ENCODE peak calls at places on chromosomes 5 and 9, in six cellular contexts. I, B, K, J, Q and W are unnamed samples.

GRCh38 chr5:107618233-107618632 is 52.5 kb downstream of the EFNA5 start:
- DNase-seq in I (no peak), B (no peak), K (no peak), J (no peak), Q (no peak), W (no peak)

GRCh38 chr9:129143461-129143927 is 32.3 kb downstream of the PTPA start:
- DNase-seq in I (no peak), B (no peak), K (peak; percentile 63), J (peak; percentile 48), Q (no peak), W (no peak)

GRCh38 chr5:94375801-94376200 is 242.6 kb downstream of the KIAA0825 start:
- DNase-seq in I (no peak), B (no peak), K (no peak), J (no peak), Q (no peak), W (no peak)

GRCh38 chr9:122213589-122214413 is 15.0 kb downstream of the LHX6 start:
- DNase-seq in I (no peak), B (peak; percentile 78), K (peak; percentile 96), J (peak; percentile 83), Q (peak; percentile 97), W (peak; percentile 71)

GRCh38 chr9:78927099-78927940 is 630.4 kb downstream of the PSAT1 start:
- DNase-seq in I (no peak), B (no peak), K (no peak), J (no peak), Q (no peak), W (no peak)

GRCh38 chr5:10481241-10481932 is 39.7 kb downstream of the ROPN1L start:
- DNase-seq in I (no peak), B (no peak), K (no peak), J (peak; percentile 53), Q (no peak), W (no peak)

GRCh38 chr5:24110019-24110615 is 534.7 kb downstream of the CDH10 start:
- DNase-seq in I (no peak), B (no peak), K (peak; percentile 3), J (peak; percentile 2), Q (no peak), W (no peak)

GRCh38 chr5:133816791-133817190 is 151.6 kb downstream of the C5orf15 start:
- DNase-seq in I (no peak), B (no peak), K (no peak), J (no peak), Q (no peak), W (no peak)

GRCh38 chr5:21802100-21802499 is 1051.0 kb downstream of the CDH12 start:
- DNase-seq in I (no peak), B (no peak), K (no peak), J (no peak), Q (no peak), W (no peak)

GRCh38 chr5:96256795-96257470 is 176.1 kb downstream of the PCSK1 start:
- DNase-seq in I (no peak), B (no peak), K (peak; percentile 47), J (no peak), Q (no peak), W (no peak)

GRCh38 chr9:8800196-8800595 is 1000.6 kb upstream of the DMAC1 start:
- DNase-seq in I (no peak), B (no peak), K (no peak), J (no peak), Q (no peak), W (no peak)

GRCh38 chr9:87194471-87194870 is 247.2 kb upstream of the GAS1 start:
- DNase-seq in I (no peak), B (no peak), K (no peak), J (no peak), Q (no peak), W (no peak)

GRCh38 chr5:14265574-14265973 is 122.4 kb downstream of the TRIO start:
- DNase-seq in I (no peak), B (no peak), K (no peak), J (peak; percentile 53), Q (no peak), W (no peak)

GRCh38 chr9:88781500-88782391 is 209.5 kb upstream of the S1PR3 start:
- DNase-seq in I (no peak), B (no peak), K (peak; percentile 87), J (peak; percentile 23), Q (no peak), W (no peak)

GRCh38 chr5:152824316-152824715 is 419.2 kb upstream of the NMUR2 start:
- DNase-seq in I (no peak), B (no peak), K (no peak), J (no peak), Q (no peak), W (no peak)

GRCh38 chr5:80961376-80962281 is 1.5 kb downstream of the RASGRF2 start:
- DNase-seq in I (no peak), B (no peak), K (no peak), J (peak; percentile 54), Q (no peak), W (no peak)

GRCh38 chr9:7234144-7234543 is 476.4 kb downstream of the KDM4C start:
- DNase-seq in I (no peak), B (peak; percentile 12), K (peak; percentile 57), J (peak; percentile 52), Q (peak; percentile 91), W (peak; percentile 5)

GRCh38 chr9:93357649-93358048 is 93.8 kb upstream of the FAM120A start:
- DNase-seq in I (peak; percentile 1), B (no peak), K (no peak), J (no peak), Q (no peak), W (no peak)

GRCh38 chr5:32174011-32174866 is at the start of gene GOLPH3:
- DNase-seq in I (no peak), B (peak; percentile 84), K (peak; percentile 96), J (peak; percentile 81), Q (peak; percentile 97), W (peak; percentile 85)

GRCh38 chr5:62596691-62597090 is 18.1 kb downstream of the LRRC70 start:
- DNase-seq in I (no peak), B (no peak), K (no peak), J (no peak), Q (no peak), W (no peak)

GRCh38 chr5:119275873-119276214 is 80.0 kb upstream of the TNFAIP8 start:
- DNase-seq in I (peak; percentile 75), B (no peak), K (no peak), J (no peak), Q (no peak), W (no peak)

GRCh38 chr9:35385042-35385441 is 104.9 kb upstream of the RUSC2 start:
- DNase-seq in I (no peak), B (no peak), K (no peak), J (no peak), Q (no peak), W (no peak)

GRCh38 chr9:114879165-114879564 is 51.2 kb downstream of the TNFSF8 start:
- DNase-seq in I (no peak), B (no peak), K (no peak), J (no peak), Q (no peak), W (no peak)

GRCh38 chr9:127390243-127390535 is 6.8 kb upstream of the SLC2A8 start:
- DNase-seq in I (no peak), B (no peak), K (no peak), J (no peak), Q (no peak), W (no peak)

GRCh38 chr5:41345295-41345694 is 132.0 kb upstream of the C6 start:
- DNase-seq in I (no peak), B (no peak), K (no peak), J (no peak), Q (no peak), W (no peak)

GRCh38 chr5:178334856-178335255 is 102.3 kb upstream of the PHYKPL start:
- DNase-seq in I (no peak), B (no peak), K (no peak), J (no peak), Q (no peak), W (no peak)

GRCh38 chr5:4941957-4942830 is 197.9 kb upstream of the ADAMTS16 start:
- DNase-seq in I (no peak), B (peak; percentile 55), K (peak; percentile 29), J (no peak), Q (peak; percentile 90), W (peak; percentile 33)

GRCh38 chr9:134966697-134967546 is 49.2 kb upstream of the FCN1 start:
- DNase-seq in I (no peak), B (no peak), K (no peak), J (no peak), Q (no peak), W (no peak)
- TF ChIP-seq POLR2A in I (no peak), B (no peak), K (no peak), J (no peak), Q (no peak), W (no peak)

DNA sequence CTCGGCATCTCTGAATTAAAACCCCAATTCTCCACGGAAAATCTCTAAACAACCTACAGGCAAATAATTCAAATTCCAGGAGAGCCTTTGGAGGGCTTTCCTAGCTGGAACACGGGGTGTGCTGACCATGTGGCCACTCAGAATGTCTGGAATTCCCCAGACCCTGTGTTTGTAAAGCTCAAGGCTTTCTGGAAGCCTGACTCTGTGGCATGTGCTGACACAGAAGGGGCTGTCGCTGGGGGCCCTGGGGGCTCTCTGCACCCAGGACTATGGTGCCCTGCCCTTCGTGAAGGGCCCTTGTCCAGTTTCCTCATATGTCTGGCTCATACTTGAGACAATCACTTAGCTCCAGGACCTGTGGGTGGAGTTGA is 29.0 kb upstream of the BOD1 start:
- DNase-seq in I (no peak), B (no peak), K (no peak), J (peak; percentile 30), Q (no peak), W (no peak)
- TF ChIP-seq TAF1 in I (no peak), B (no peak), K (no peak), J (no peak), Q (no peak), W (no peak)

GRCh38 chr5:1142886-1143669 is 31.2 kb upstream of the SLC12A7 start:
- DNase-seq in I (no peak), B (no peak), K (no peak), J (no peak), Q (no peak), W (no peak)

GRCh38 chr5:1144638-1145396 is 33.0 kb upstream of the SLC12A7 start:
- DNase-seq in I (no peak), B (no peak), K (no peak), J (no peak), Q (no peak), W (no peak)

GRCh38 chr5:1144089-1144488 is 32.2 kb upstream of the SLC12A7 start:
- DNase-seq in I (no peak), B (no peak), K (no peak), J (no peak), Q (no peak), W (no peak)

GRCh38 chr5:1141827-1142226 is 30.0 kb upstream of the SLC12A7 start:
- DNase-seq in I (no peak), B (no peak), K (no peak), J (no peak), Q (no peak), W (no peak)

GRCh38 chr5:1143670-1143951 is 31.7 kb upstream of the SLC12A7 start:
- DNase-seq in I (no peak), B (no peak), K (no peak), J (no peak), Q (no peak), W (no peak)
- TF ChIP-seq POLR2AphosphoS5 in I (no peak), B (no peak), K (no peak), J (no peak), Q (no peak), W (no peak)

DNA sequence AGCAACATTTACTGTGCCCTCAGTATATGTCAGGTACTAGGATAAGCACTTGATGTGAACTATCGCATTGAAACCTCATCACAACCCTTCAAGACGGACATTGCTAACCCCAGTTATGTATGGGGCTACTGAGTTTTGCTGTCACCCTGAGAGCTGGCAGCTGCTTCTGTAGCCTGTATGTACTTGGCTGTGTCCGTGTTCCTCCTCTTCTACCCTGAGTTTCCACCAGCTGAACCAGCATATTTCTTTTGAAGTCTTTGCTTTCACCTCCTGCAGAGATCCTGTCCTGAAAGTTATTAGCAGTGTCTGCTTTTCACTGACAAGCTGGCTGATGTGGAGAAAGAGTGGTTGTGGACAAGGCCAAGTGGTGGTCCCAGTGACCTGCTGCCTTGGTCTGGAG is 63.3 kb downstream of the ADGRV1 start:
- DNase-seq in I (no peak), B (no peak), K (no peak), J (no peak), Q (no peak), W (no peak)
- TF ChIP-seq POLR2A in I (no peak), B (no peak), K (no peak), J (no peak), Q (no peak), W (no peak)